ENCODE peak calls at places on chromosome 1, in eight cellular contexts. E is prostate gland; H is esophagus squamous epithelium; J is cardiac muscle cell; T is CD8-positive, alpha-beta T cell; Y is HepG2; O is trophoblast cell; F is MM.1S. U is an unnamed sample. For H3K27me3, the result is how much of the 10 kb centered on the place peaks cover.

GRCh38 chr1:17771014-17771413 is 15.9 kb downstream of the ACTL8 start:
- DNase-seq in Y (no peak), J (no peak), T (no peak), O (no peak), E (no peak), H (no peak), F (no peak), U (no peak)

GRCh38 chr1:1079408-1080121 is 5.5 kb upstream of the RNF223 start:
- DNase-seq in H (no peak), E (no peak), F (no peak), J (peak), Y (peak), O (peak), T (no peak), U (no peak)

GRCh38 chr1:2383576-2383975 is 7.8 kb downstream of the MORN1 start:
- DNase-seq in E (no peak), J (no peak), O (no peak), F (no peak), T (no peak), H (no peak), Y (no peak), U (no peak)

GRCh38 chr1:23167353-23168078 is 1.1 kb downstream of the LUZP1 start:
- DNase-seq in F (no peak), E (peak), J (peak), O (peak), Y (peak), T (no peak), H (no peak), U (no peak)

GRCh38 chr1:185156321-185156853 is 366 bp downstream of the TRMT1L start:
- DNase-seq in F (peak), O (no peak), Y (no peak), E (no peak), T (no peak), H (no peak), J (no peak), U (no peak)

GRCh38 chr1:234629026-234629425 is 19.0 kb upstream of the IRF2BP2 start:
- DNase-seq in H (no peak), F (no peak), Y (no peak), E (no peak), O (peak), J (no peak), T (no peak), U (no peak)

GRCh38 chr1:79982218-79982617 is 975.7 kb upstream of the ADGRL4 start:
- DNase-seq in O (no peak), J (peak), T (no peak), H (no peak), E (peak), Y (no peak), F (peak), U (no peak)

GRCh38 chr1:201111672-201112071 is 554 bp downstream of the CACNA1S start:
- DNase-seq in J (no peak), F (no peak), E (no peak), T (no peak), Y (no peak), O (no peak), H (no peak), U (no peak)

DNA sequence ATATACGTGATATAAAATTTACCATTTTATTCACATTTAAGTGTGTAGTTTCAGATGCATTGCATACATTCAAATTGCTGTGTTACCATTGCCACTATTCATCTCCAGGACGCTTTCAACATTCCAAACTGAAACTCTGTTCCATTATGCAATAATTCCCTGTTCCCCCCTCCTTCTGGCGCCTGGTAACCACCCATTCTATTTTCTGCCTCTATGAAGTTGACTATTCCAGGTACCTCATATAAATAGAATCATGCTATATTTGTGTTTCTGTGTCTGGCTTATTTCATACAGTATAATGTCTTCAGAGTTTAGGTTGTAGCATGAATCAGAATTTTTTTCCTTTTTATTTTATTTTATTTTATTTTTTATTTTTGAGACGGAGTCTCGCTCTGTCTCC is 41.7 kb downstream of the SLC22A15 start:
- DNase-seq in E (no peak), Y (no peak), O (no peak), T (no peak), H (no peak), J (no peak), F (no peak), U (no peak)
- H3K27me3 ChIP-seq in E (under half), Y (under half), O (under half), T (under half), H (under half), J (under half), F (under half), U (under half)

GRCh38 chr1:61056674-61057439 is 25.5 kb upstream of the NFIA start:
- DNase-seq in T (no peak), F (peak), Y (no peak), J (peak), H (no peak), E (peak), O (peak), U (no peak)
- H3K27me3 ChIP-seq in T (under half), F (under half), Y (under half), J (half or more), H (under half), E (under half), O (under half), U (half or more)

DNA sequence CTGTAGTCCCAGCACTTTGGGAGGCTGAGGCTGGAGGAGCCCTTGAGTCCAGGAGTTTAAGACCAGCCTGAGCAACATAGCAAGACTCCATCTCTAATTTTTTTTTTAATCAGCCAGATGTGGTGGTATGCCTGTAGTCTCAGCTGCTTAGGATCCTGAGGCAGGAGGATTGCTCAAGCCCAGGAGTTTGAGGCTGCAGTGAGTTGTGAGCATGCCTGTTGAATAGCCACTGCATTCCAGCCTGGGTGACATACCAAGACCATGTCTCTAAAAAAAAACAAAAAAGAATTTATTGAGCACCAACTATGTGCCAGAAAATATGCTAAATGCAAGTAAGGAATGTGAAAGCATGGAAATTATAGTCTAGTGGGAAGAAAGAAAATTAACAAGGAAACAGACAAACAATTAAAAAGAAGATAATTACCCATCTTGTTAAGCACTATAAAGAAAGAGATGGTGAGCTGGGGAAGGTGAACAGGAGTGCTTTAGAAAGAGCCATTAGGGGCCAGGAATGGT is 104.0 kb upstream of the ZNF678 start:
- DNase-seq in Y (no peak), O (peak), H (no peak), F (no peak), E (no peak), J (no peak), T (no peak), U (no peak)
- H3K27me3 ChIP-seq in Y (under half), O (under half), H (under half), F (under half), E (under half), J (under half), T (under half), U (under half)

DNA sequence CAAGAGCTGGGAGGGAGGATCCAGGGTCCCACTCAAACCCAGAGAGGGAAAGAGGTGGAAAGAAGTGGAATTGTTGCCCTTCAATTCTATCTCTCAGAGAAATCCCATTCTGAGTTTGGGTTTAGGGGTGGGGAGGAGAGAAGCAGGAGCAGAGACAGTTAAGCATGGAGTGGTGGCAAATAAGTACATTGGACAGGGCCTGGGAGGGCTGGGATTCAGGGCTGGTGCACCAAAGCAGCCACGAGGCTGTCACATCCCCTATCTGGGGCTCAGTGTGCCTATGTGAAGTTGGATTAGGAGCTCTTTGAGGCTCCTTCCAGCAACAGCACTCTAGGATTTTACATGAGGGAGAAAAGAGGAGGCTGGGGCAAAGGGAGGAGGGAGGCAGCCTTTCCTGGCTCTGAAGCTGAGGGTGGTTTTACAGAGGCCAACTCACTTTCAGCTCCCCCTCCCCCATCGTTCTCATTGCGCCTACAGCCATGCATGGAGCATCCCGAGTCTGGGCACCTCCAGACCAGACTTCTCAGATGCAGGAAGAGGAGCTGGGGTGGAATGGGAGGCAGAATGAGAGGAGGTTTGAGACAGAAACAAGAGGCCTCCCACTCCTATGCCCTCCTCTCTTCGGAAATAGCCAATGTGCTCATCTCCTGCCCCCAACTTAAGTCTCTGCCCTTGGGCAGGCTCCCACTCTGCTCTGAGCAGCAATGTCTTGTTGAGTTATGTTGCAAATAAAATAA is 3.0 kb upstream of the SYT6 start:
- DNase-seq in H (no peak), O (no peak), T (no peak), Y (no peak), F (no peak), E (no peak), J (no peak), U (no peak)
- H3K27me3 ChIP-seq in H (under half), O (under half), T (under half), Y (under half), F (under half), E (under half), J (half or more), U (under half)

GRCh38 chr1:29850358-29850757 is 614.0 kb downstream of the PTPRU start:
- DNase-seq in F (no peak), O (no peak), H (no peak), J (no peak), T (no peak), E (no peak), Y (no peak), U (no peak)
- H3K27me3 ChIP-seq in F (half or more), O (under half), H (under half), J (under half), T (under half), E (under half), Y (under half), U (under half)

GRCh38 chr1:214264196-214264595 is 16.8 kb upstream of the SMYD2 start:
- DNase-seq in T (no peak), Y (no peak), J (no peak), H (no peak), O (no peak), E (no peak), F (no peak), U (no peak)
- H3K27me3 ChIP-seq in T (under half), Y (under half), J (under half), H (under half), O (under half), E (under half), F (under half), U (under half)

DNA sequence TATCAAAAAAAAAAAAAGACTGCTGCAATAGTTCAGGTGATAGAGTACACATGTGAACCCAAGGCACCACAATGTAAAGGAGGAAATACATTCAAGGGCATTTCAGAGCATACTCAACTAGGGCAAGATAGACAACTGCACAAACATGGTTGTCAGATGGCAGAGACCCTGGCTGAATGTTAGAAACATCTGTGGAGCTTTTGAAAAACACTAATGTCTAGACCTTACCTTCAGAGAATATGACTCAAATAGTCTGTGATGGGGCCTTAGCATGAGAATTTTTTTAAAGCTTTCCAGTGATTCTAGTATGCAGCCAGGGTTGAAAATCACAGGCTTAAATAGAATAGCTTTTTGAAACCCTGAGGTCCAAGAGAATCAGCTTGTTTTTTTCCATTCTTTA is 173.6 kb downstream of the VAV3 start:
- DNase-seq in O (no peak), Y (no peak), H (no peak), F (no peak), E (no peak), T (no peak), J (no peak), U (no peak)
- H3K27me3 ChIP-seq in O (under half), Y (under half), H (under half), F (under half), E (under half), T (under half), J (under half), U (under half)

GRCh38 chr1:158117854-158118691 is 62.6 kb upstream of the CD1D start:
- DNase-seq in F (peak), O (peak), E (peak), H (no peak), J (peak), Y (peak), T (peak), U (no peak)
- H3K27me3 ChIP-seq in F (half or more), O (under half), E (under half), H (under half), J (under half), Y (under half), T (under half), U (under half)

DNA sequence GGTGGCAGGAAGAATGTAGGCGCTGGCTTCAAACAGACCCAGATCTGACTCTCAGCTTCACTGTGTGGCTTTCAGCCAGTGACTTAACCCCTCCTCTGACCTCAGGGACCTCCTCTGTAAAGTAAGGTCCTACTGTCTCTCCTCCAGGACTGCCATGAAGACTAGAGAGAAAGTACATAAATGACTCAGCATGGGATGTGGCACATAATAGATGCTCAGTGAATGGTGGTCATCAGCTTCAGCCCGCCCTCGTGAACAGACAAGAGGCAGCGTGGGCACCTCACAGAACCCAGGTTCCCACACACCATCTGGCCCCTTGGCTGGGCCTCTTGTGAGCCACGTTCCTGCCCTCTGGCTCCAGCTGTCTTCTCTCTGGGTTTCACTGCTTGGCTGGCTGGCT is 126.0 kb downstream of the SYF2 start:
- DNase-seq in Y (no peak), H (no peak), J (no peak), T (no peak), E (no peak), F (no peak), O (no peak), U (no peak)
- H3K27me3 ChIP-seq in Y (under half), H (under half), J (under half), T (under half), E (under half), F (under half), O (under half), U (under half)

DNA sequence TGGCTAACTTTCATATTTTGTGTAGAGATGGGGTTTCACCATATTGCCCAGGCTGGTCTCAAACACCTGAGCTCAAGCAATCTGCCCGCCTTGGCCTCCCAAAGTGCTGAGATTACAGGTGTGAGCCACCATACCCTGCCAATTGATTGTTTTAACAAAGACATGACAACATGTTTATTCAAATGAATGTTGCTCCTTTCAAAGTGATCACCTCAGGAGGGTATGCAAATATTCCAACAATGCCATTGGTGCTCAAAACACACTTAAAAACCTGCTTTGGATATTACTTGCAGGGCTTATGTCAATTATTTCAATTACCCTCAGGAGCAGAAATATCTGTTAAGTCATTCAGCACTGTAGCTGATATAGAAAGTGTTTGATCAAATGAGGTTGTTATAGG is 7.9 kb downstream of the LAX1 start:
- DNase-seq in Y (no peak), E (no peak), O (no peak), H (no peak), T (no peak), F (no peak), J (no peak), U (no peak)
- H3K27me3 ChIP-seq in Y (under half), E (under half), O (under half), H (under half), T (under half), F (under half), J (under half), U (under half)